ENCODE peak calls at places on chromosome 4, in ten cellular contexts. X is pancreas, O is AG04449, F is AG09309, L is H1, Y is ovary, Q is AG04450, P is lower lobe of right lung, E is epithelial cell of esophagus, T is kidney. H is an unnamed sample.

GRCh38 chr4:119683518-119683917 is 54.9 kb upstream of the PDE5A start:
- DNase-seq in X (no peak), O (peak), F (no peak), L (no peak), Y (no peak), Q (peak), P (no peak), E (no peak), T (no peak), H (peak)

GRCh38 chr4:186027405-186027804 is 41.6 kb upstream of the TLR3 start:
- DNase-seq in X (no peak), O (no peak), F (no peak), L (no peak), Y (no peak), Q (no peak), P (no peak), E (peak), T (no peak), H (no peak)

GRCh38 chr4:102736636-102737549 is 23.9 kb downstream of the MANBA start:
- DNase-seq in X (no peak), O (no peak), F (no peak), L (no peak), Y (no peak), Q (no peak), P (no peak), E (peak), T (no peak), H (no peak)

GRCh38 chr4:157514711-157515110 is 294.2 kb downstream of the GRIA2 start:
- DNase-seq in X (no peak), O (no peak), F (no peak), L (peak), Y (no peak), Q (no peak), P (no peak), E (peak), T (no peak), H (no peak)

GRCh38 chr4:112234952-112235609 is 3.5 kb downstream of the AP1AR start:
- DNase-seq in X (no peak), O (peak), F (peak), L (no peak), Y (peak), Q (peak), P (no peak), E (peak), T (no peak), H (peak)

GRCh38 chr4:157509286-157509685 is 288.8 kb downstream of the GRIA2 start:
- DNase-seq in X (no peak), O (no peak), F (no peak), L (no peak), Y (no peak), Q (no peak), P (no peak), E (no peak), T (no peak), H (no peak)

GRCh38 chr4:68373513-68373912 is 23.6 kb upstream of the YTHDC1 start:
- DNase-seq in X (peak), O (no peak), F (no peak), L (peak), Y (peak), Q (no peak), P (peak), E (peak), T (peak), H (peak)

GRCh38 chr4:55834086-55834795 is 14.7 kb downstream of the EXOC1L start:
- DNase-seq in X (no peak), O (no peak), F (no peak), L (no peak), Y (no peak), Q (no peak), P (no peak), E (no peak), T (no peak), H (no peak)

GRCh38 chr4:72430988-72431387 is 138.0 kb downstream of the ADAMTS3 start:
- DNase-seq in X (no peak), O (no peak), F (no peak), L (no peak), Y (no peak), Q (no peak), P (no peak), E (no peak), T (no peak), H (no peak)

GRCh38 chr4:184284336-184284690 is 66.6 kb upstream of the ENPP6 start:
- DNase-seq in X (no peak), O (no peak), F (no peak), L (no peak), Y (no peak), Q (no peak), P (no peak), E (no peak), T (no peak), H (no peak)

GRCh38 chr4:152248347-152248746 is 287.5 kb downstream of the FBXW7 start:
- DNase-seq in X (no peak), O (no peak), F (no peak), L (no peak), Y (no peak), Q (no peak), P (no peak), E (no peak), T (no peak), H (no peak)

GRCh38 chr4:22686156-22686555 is 6.6 kb upstream of the GBA3 start:
- DNase-seq in X (no peak), O (no peak), F (no peak), L (no peak), Y (no peak), Q (no peak), P (no peak), E (no peak), T (no peak), H (no peak)

GRCh38 chr4:80361329-80361900 is 25.9 kb downstream of the CFAP299 start:
- DNase-seq in X (no peak), O (no peak), F (no peak), L (no peak), Y (no peak), Q (no peak), P (no peak), E (peak), T (no peak), H (peak)

GRCh38 chr4:83536649-83537352 is 893 bp downstream of the GPAT3 start:
- DNase-seq in X (no peak), O (no peak), F (no peak), L (no peak), Y (peak), Q (no peak), P (peak), E (no peak), T (no peak), H (no peak)

GRCh38 chr4:80240976-80241375 is 25.5 kb upstream of the FGF5 start:
- DNase-seq in X (no peak), O (no peak), F (no peak), L (no peak), Y (no peak), Q (no peak), P (no peak), E (peak), T (no peak), H (no peak)

GRCh38 chr4:56908206-56909082 is 744 bp downstream of the REST start:
- DNase-seq in X (peak), O (no peak), F (no peak), L (peak), Y (peak), Q (no peak), P (peak), E (peak), T (peak), H (peak)

GRCh38 chr4:42649870-42650269 is 7.0 kb downstream of the ATP8A1 start:
- DNase-seq in X (no peak), O (no peak), F (no peak), L (no peak), Y (no peak), Q (no peak), P (no peak), E (no peak), T (no peak), H (no peak)
- H3K4me3 ChIP-seq in X (no peak), O (no peak), F (no peak), L (no peak), Y (no peak), Q (no peak), P (no peak), E (no peak), T (no peak), H (no peak)

GRCh38 chr4:125315571-125316390 is 1.0 kb downstream of the FAT4 start:
- DNase-seq in X (peak), O (no peak), F (no peak), L (peak), Y (peak), Q (no peak), P (peak), E (peak), T (peak), H (peak)

GRCh38 chr4:125319311-125319710 is 4.6 kb downstream of the FAT4 start:
- DNase-seq in X (no peak), O (no peak), F (no peak), L (no peak), Y (no peak), Q (no peak), P (no peak), E (no peak), T (no peak), H (peak)

GRCh38 chr4:125316391-125316780 is 1.6 kb downstream of the FAT4 start:
- DNase-seq in X (peak), O (no peak), F (no peak), L (peak), Y (peak), Q (no peak), P (peak), E (peak), T (peak), H (no peak)

GRCh38 chr4:125316781-125317525 is 2.2 kb downstream of the FAT4 start:
- DNase-seq in X (no peak), O (no peak), F (no peak), L (peak), Y (peak), Q (no peak), P (peak), E (peak), T (peak), H (peak)

DNA sequence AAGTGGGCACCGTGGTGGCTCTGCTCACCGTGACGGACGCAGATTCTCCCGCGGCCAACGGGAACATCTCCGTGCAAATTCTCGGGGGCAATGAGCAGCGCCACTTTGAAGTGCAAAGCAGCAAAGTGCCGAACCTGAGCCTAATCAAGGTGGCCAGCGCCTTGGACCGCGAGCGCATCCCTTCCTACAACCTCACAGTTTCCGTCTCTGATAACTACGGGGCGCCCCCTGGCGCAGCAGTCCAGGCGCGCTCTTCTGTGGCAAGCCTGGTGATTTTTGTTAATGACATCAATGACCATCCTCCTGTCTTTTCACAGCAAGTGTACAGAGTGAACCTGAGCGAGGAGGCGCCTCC is 2.7 kb downstream of the FAT4 start:
- DNase-seq in X (no peak), O (no peak), F (no peak), L (no peak), Y (peak), Q (no peak), P (peak), E (peak), T (peak), H (peak)
- TF ChIP-seq CTCF in X (no peak), O (peak), F (peak), L (peak), Y (no peak), Q (peak), P (peak), E (peak), T (peak), H (peak)

GRCh38 chr4:137125011-137125410 is 407.3 kb downstream of the PCDH18 start:
- DNase-seq in X (no peak), O (peak), F (peak), L (no peak), Y (no peak), Q (no peak), P (no peak), E (no peak), T (no peak), H (peak)
- H3K4me3 ChIP-seq in X (peak), O (peak), F (peak), L (no peak), Y (peak), Q (peak), P (peak), E (no peak), T (peak), H (peak)

DNA sequence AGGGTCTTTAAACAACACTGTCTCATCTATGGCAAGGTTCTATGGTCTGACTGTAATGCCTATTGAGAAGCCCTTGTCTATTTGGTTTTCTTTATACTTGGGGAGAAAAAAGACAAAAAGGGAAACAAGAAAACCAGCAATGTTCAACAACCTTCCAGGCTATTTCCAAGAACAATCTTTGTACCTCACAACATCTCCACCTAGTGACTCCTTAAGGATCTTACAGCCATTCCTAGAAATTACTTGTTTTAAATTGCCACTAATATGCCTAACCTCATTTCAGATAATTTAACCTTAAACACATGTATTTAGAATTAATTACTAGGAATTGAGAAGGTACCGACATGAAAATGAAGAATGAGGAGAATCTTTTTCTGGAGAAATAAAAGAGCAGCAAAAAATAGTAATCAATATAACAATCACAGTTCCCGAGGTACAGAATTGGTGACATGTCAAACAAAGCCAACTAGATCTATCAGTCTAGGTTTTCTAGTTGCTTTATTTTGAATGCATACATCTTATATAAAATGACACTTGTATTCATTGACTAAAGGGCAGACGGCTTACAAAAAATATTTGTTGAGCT is 1.6 kb upstream of the RBM46 start:
- DNase-seq in X (no peak), O (no peak), F (peak), L (no peak), Y (no peak), Q (peak), P (no peak), E (peak), T (no peak), H (peak)
- TF ChIP-seq CTCF in X (peak), O (peak), F (peak), L (peak), Y (no peak), Q (peak), P (peak), E (peak), T (peak), H (peak)

DNA sequence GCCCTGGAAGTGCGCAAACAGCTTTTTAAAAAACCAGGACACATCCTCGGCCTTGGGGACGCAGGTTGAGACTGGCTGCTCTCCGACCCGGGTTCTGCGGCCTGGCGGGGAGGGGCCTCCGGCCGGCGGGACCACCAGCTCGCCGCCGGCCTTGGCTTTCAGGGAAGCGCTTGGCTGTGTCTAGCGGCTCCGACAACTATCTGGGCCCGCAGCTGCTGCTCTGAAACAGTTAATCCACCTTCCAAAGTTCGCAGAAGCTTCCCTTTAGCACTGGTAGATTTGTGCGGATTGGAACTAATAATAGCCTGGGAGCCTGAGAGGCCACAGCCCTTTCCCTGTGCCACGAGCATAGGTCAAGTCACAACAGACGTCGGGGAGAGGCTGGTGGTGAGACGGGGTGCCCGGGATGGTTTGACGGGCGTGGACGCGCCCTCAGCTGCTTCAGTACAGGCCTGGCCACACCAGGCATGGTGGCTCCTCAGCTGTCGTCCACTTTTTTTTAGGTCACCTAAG is 1.2 kb upstream of the SEL1L3 start:
- DNase-seq in X (no peak), O (no peak), F (no peak), L (peak), Y (no peak), Q (no peak), P (no peak), E (no peak), T (no peak), H (no peak)
- H3K4me3 ChIP-seq in X (peak), O (no peak), F (no peak), L (peak), Y (no peak), Q (no peak), P (peak), E (no peak), T (no peak), H (no peak)

GRCh38 chr4:108683479-108683878 is 33.1 kb downstream of the OSTC start:
- DNase-seq in X (no peak), O (no peak), F (no peak), L (no peak), Y (no peak), Q (no peak), P (no peak), E (peak), T (no peak), H (peak)
- TF ChIP-seq CTCF in X (no peak), O (no peak), F (peak), L (peak), Y (no peak), Q (peak), P (no peak), E (peak), T (peak), H (peak)

GRCh38 chr4:51825341-51825740 is 17.6 kb upstream of the DCUN1D4 start:
- DNase-seq in X (no peak), O (no peak), F (no peak), L (no peak), Y (no peak), Q (no peak), P (no peak), E (no peak), T (no peak), H (no peak)

DNA sequence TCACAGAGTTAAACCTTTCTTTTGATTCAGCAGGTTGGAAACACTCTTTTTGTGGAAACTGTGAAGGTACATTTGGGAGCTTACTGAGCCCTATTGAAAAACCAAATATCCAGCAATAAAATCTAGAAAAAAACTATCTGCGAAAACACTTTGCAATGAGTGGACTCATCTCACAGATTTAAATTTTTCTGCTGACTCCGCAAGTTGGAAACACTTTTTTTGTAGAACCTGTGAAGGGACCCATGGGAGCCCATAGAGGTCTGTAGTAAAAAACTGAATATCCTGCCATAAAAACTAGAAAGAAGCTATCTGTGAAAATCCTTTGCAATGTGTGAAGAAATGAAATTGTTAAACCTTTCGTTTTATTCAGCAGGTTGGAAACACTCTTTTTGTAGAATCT is 22.5 kb upstream of the DCUN1D4 start:
- DNase-seq in X (no peak), O (no peak), F (no peak), L (no peak), Y (no peak), Q (no peak), P (no peak), E (no peak), T (no peak), H (no peak)
- H3K4me3 ChIP-seq in X (no peak), O (no peak), F (no peak), L (no peak), Y (no peak), Q (no peak), P (no peak), E (no peak), T (no peak), H (no peak)

GRCh38 chr4:159296061-159296460 is 193.2 kb downstream of the RAPGEF2 start:
- DNase-seq in X (no peak), O (no peak), F (no peak), L (no peak), Y (no peak), Q (no peak), P (no peak), E (peak), T (no peak), H (no peak)

GRCh38 chr4:159290321-159291030 is 187.6 kb downstream of the RAPGEF2 start:
- DNase-seq in X (no peak), O (no peak), F (no peak), L (no peak), Y (no peak), Q (no peak), P (no peak), E (peak), T (no peak), H (no peak)

GRCh38 chr4:159289682-159290081 is 186.8 kb downstream of the RAPGEF2 start:
- DNase-seq in X (no peak), O (no peak), F (no peak), L (no peak), Y (no peak), Q (no peak), P (no peak), E (no peak), T (no peak), H (no peak)

GRCh38 chr4:159291176-159291575 is 188.3 kb downstream of the RAPGEF2 start:
- DNase-seq in X (no peak), O (no peak), F (no peak), L (no peak), Y (no peak), Q (no peak), P (no peak), E (no peak), T (no peak), H (no peak)

DNA sequence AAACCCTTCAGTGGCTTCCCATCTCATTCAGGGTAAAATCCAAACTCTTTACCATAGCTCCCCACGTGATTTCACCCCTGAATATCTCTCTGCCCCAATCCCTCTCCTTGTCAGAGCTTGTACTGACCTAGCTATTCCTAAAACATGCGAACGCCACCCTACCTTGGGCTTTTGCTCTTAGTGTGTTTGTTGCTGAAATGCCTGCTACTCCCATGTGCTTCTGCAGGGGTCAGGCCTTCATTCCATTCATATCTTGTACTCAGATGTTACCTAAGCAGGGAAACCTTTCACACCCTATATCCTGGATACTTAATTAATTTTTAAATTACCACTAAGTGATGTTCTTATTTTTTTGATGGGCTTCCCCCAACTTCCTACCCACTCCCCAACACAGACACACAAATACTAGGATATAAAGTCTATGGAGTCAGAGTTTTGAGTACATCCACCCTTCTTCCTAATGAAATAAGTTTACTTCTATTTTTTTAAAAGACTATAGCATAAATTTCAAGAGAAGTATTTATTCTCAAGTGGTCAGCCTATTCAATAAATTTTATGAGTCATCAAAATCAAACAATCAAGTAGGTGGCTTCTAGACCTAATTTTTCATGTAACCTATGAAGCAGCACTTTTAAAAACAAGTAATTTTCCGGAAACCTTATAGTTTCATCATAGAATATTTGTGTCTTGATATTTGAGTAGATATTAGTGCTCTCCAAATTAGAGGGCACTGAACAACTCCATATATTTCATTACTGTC is 189.4 kb downstream of the RAPGEF2 start:
- DNase-seq in X (no peak), O (no peak), F (no peak), L (no peak), Y (no peak), Q (no peak), P (no peak), E (no peak), T (no peak), H (no peak)
- TF ChIP-seq CTCF in X (no peak), O (no peak), F (no peak), L (peak), Y (no peak), Q (no peak), P (no peak), E (no peak), T (no peak), H (no peak)

H was measured in foreskin fibroblast.